ENCODE peak calls at places on chromosomes 7 and 10, in seven cellular contexts. One of them, this sample, is unnamed.

GRCh38 chr7:117751775-117752174 is 121.5 kb downstream of the CTTNBP2 start:
- DNase-seq in mesenchymal stem cell: no peak
- DNase-seq in endodermal cell: no peak
- DNase-seq in mesendoderm: no peak
- DNase-seq in cardiac muscle cell: no peak
- DNase-seq in thoracic aorta: no peak
- DNase-seq in OCI-LY7: no peak
- DNase-seq in this sample: no peak

GRCh38 chr10:80090120-80090519 is 11.7 kb downstream of the TMEM254 start:
- DNase-seq in mesenchymal stem cell: no peak
- DNase-seq in endodermal cell: no peak
- DNase-seq in mesendoderm: no peak
- DNase-seq in cardiac muscle cell: no peak
- DNase-seq in thoracic aorta: no peak
- DNase-seq in OCI-LY7: no peak
- DNase-seq in this sample: no peak

GRCh38 chr7:157165987-157166386 is 27.3 kb downstream of the UBE3C start:
- DNase-seq in mesenchymal stem cell: no peak
- DNase-seq in endodermal cell: no peak
- DNase-seq in mesendoderm: no peak
- DNase-seq in cardiac muscle cell: no peak
- DNase-seq in thoracic aorta: no peak
- DNase-seq in OCI-LY7: peak; percentile 8
- DNase-seq in this sample: no peak

GRCh38 chr7:106372121-106372520 is 87.3 kb upstream of the NAMPT start:
- DNase-seq in mesenchymal stem cell: no peak
- DNase-seq in endodermal cell: no peak
- DNase-seq in mesendoderm: no peak
- DNase-seq in cardiac muscle cell: no peak
- DNase-seq in thoracic aorta: no peak
- DNase-seq in OCI-LY7: no peak
- DNase-seq in this sample: no peak

GRCh38 chr7:46909601-46910051 is 672.3 kb downstream of the TNS3 start:
- DNase-seq in mesenchymal stem cell: peak; percentile 73
- DNase-seq in endodermal cell: no peak
- DNase-seq in mesendoderm: no peak
- DNase-seq in cardiac muscle cell: peak; percentile 61
- DNase-seq in thoracic aorta: no peak
- DNase-seq in OCI-LY7: no peak
- DNase-seq in this sample: no peak

GRCh38 chr7:1571261-1571650 is 1.4 kb upstream of the PSMG3 start:
- DNase-seq in mesenchymal stem cell: peak; percentile 87
- DNase-seq in endodermal cell: no peak
- DNase-seq in mesendoderm: no peak
- DNase-seq in cardiac muscle cell: peak; percentile 80
- DNase-seq in thoracic aorta: no peak
- DNase-seq in OCI-LY7: no peak
- DNase-seq in this sample: no peak

GRCh38 chr7:706721-707120 is 19.8 kb upstream of the DNAAF5 start:
- DNase-seq in mesenchymal stem cell: no peak
- DNase-seq in endodermal cell: no peak
- DNase-seq in mesendoderm: no peak
- DNase-seq in cardiac muscle cell: no peak
- DNase-seq in thoracic aorta: no peak
- DNase-seq in OCI-LY7: no peak
- DNase-seq in this sample: peak; percentile 5

GRCh38 chr7:118085000-118085399 is 99.0 kb upstream of the LSM8 start:
- DNase-seq in mesenchymal stem cell: no peak
- DNase-seq in endodermal cell: no peak
- DNase-seq in mesendoderm: peak; percentile 8
- DNase-seq in cardiac muscle cell: no peak
- DNase-seq in thoracic aorta: no peak
- DNase-seq in OCI-LY7: no peak
- DNase-seq in this sample: no peak

GRCh38 chr7:107025449-107026103 is 18.9 kb upstream of the PRKAR2B start:
- DNase-seq in mesenchymal stem cell: peak; percentile 75
- DNase-seq in endodermal cell: no peak
- DNase-seq in mesendoderm: peak; percentile 10
- DNase-seq in cardiac muscle cell: peak; percentile 53
- DNase-seq in thoracic aorta: no peak
- DNase-seq in OCI-LY7: no peak
- DNase-seq in this sample: no peak

GRCh38 chr10:46033602-46034011 is 3.2 kb upstream of the NCOA4 start:
- DNase-seq in mesenchymal stem cell: peak; percentile 90
- DNase-seq in endodermal cell: no peak
- DNase-seq in mesendoderm: peak; percentile 48
- DNase-seq in cardiac muscle cell: peak; percentile 88
- DNase-seq in thoracic aorta: no peak
- DNase-seq in OCI-LY7: no peak
- DNase-seq in this sample: no peak

GRCh38 chr7:143910473-143911248 is 8.7 kb upstream of the TCAF1 start:
- DNase-seq in mesenchymal stem cell: peak; percentile 49
- DNase-seq in endodermal cell: no peak
- DNase-seq in mesendoderm: no peak
- DNase-seq in cardiac muscle cell: no peak
- DNase-seq in thoracic aorta: no peak
- DNase-seq in OCI-LY7: no peak
- DNase-seq in this sample: no peak

GRCh38 chr10:29862926-29863614 is 196.3 kb downstream of the JCAD start:
- DNase-seq in mesenchymal stem cell: peak; percentile 59
- DNase-seq in endodermal cell: no peak
- DNase-seq in mesendoderm: no peak
- DNase-seq in cardiac muscle cell: no peak
- DNase-seq in thoracic aorta: no peak
- DNase-seq in OCI-LY7: no peak
- DNase-seq in this sample: no peak

GRCh38 chr7:92448185-92448747 is 984 bp downstream of the GATAD1 start:
- DNase-seq in mesenchymal stem cell: peak; percentile 80
- DNase-seq in endodermal cell: peak; percentile 72
- DNase-seq in mesendoderm: peak; percentile 57
- DNase-seq in cardiac muscle cell: peak; percentile 66
- DNase-seq in thoracic aorta: peak; percentile 8
- DNase-seq in OCI-LY7: peak; percentile 70
- DNase-seq in this sample: peak; percentile 65

GRCh38 chr10:102935510-102935909 is 17.4 kb downstream of the CNNM2 start:
- DNase-seq in mesenchymal stem cell: no peak
- DNase-seq in endodermal cell: no peak
- DNase-seq in mesendoderm: no peak
- DNase-seq in cardiac muscle cell: no peak
- DNase-seq in thoracic aorta: no peak
- DNase-seq in OCI-LY7: no peak
- DNase-seq in this sample: no peak

GRCh38 chr10:61899045-61899444 is 2.5 kb upstream of the ARID5B start:
- DNase-seq in mesenchymal stem cell: peak; percentile 76
- DNase-seq in endodermal cell: no peak
- DNase-seq in mesendoderm: no peak
- DNase-seq in cardiac muscle cell: peak; percentile 60
- DNase-seq in thoracic aorta: no peak
- DNase-seq in OCI-LY7: peak; percentile 50
- DNase-seq in this sample: no peak

GRCh38 chr7:79199961-79200360 is 253.5 kb downstream of the MAGI2 start:
- DNase-seq in mesenchymal stem cell: no peak
- DNase-seq in endodermal cell: no peak
- DNase-seq in mesendoderm: no peak
- DNase-seq in cardiac muscle cell: no peak
- DNase-seq in thoracic aorta: no peak
- DNase-seq in OCI-LY7: no peak
- DNase-seq in this sample: no peak

GRCh38 chr7:2444476-2444875 is 31.7 kb downstream of the GRIFIN start:
- DNase-seq in mesenchymal stem cell: peak; percentile 71
- DNase-seq in endodermal cell: no peak
- DNase-seq in mesendoderm: no peak
- DNase-seq in cardiac muscle cell: peak; percentile 70
- DNase-seq in thoracic aorta: no peak
- DNase-seq in OCI-LY7: no peak
- DNase-seq in this sample: no peak

GRCh38 chr10:86363184-86363832 is 3.3 kb downstream of the GRID1 start:
- DNase-seq in mesenchymal stem cell: peak; percentile 26
- DNase-seq in endodermal cell: peak; percentile 92
- DNase-seq in mesendoderm: peak; percentile 83
- DNase-seq in cardiac muscle cell: peak; percentile 27
- DNase-seq in thoracic aorta: no peak
- DNase-seq in OCI-LY7: no peak
- DNase-seq in this sample: no peak

GRCh38 chr7:150400779-150401423 is 21.8 kb downstream of the ZNF775 start:
- DNase-seq in mesenchymal stem cell: no peak
- DNase-seq in endodermal cell: peak; percentile 54
- DNase-seq in mesendoderm: peak; percentile 57
- DNase-seq in cardiac muscle cell: no peak
- DNase-seq in thoracic aorta: no peak
- DNase-seq in OCI-LY7: no peak
- DNase-seq in this sample: no peak

GRCh38 chr7:94908204-94909022 is 1.0 kb downstream of the PPP1R9A start:
- DNase-seq in mesenchymal stem cell: peak; percentile 32
- DNase-seq in endodermal cell: peak; percentile 88
- DNase-seq in mesendoderm: peak; percentile 77
- DNase-seq in cardiac muscle cell: peak; percentile 32
- DNase-seq in thoracic aorta: no peak
- DNase-seq in OCI-LY7: no peak
- DNase-seq in this sample: peak; percentile 61
- H3K4me1 ChIP-seq in mesenchymal stem cell: peaks cover 4% of the 10 kb centered on the region
- H3K4me1 ChIP-seq in endodermal cell: peaks cover 9% of the 10 kb centered on the region
- H3K4me1 ChIP-seq in mesendoderm: peaks cover 4% of the 10 kb centered on the region
- H3K4me1 ChIP-seq in cardiac muscle cell: peaks cover 21% of the 10 kb centered on the region
- H3K4me1 ChIP-seq in thoracic aorta: no peaks in the 10 kb centered on the region
- H3K4me1 ChIP-seq in OCI-LY7: no peaks in the 10 kb centered on the region
- H3K4me1 ChIP-seq in this sample: peaks cover 3% of the 10 kb centered on the region

GRCh38 chr10:77118603-77119282 is 518.9 kb downstream of the KCNMA1 start:
- DNase-seq in mesenchymal stem cell: no peak
- DNase-seq in endodermal cell: peak; percentile 50
- DNase-seq in mesendoderm: no peak
- DNase-seq in cardiac muscle cell: no peak
- DNase-seq in thoracic aorta: no peak
- DNase-seq in OCI-LY7: no peak
- DNase-seq in this sample: no peak
- H3K4me1 ChIP-seq in mesenchymal stem cell: peaks cover 1% of the 10 kb centered on the region
- H3K4me1 ChIP-seq in endodermal cell: no peaks in the 10 kb centered on the region
- H3K4me1 ChIP-seq in mesendoderm: no peaks in the 10 kb centered on the region
- H3K4me1 ChIP-seq in cardiac muscle cell: no peaks in the 10 kb centered on the region
- H3K4me1 ChIP-seq in thoracic aorta: no peaks in the 10 kb centered on the region
- H3K4me1 ChIP-seq in OCI-LY7: no peaks in the 10 kb centered on the region
- H3K4me1 ChIP-seq in this sample: no peaks in the 10 kb centered on the region

GRCh38 chr10:78906734-78907385 is 161.9 kb upstream of the ZMIZ1 start:
- DNase-seq in mesenchymal stem cell: no peak
- DNase-seq in endodermal cell: peak; percentile 36
- DNase-seq in mesendoderm: no peak
- DNase-seq in cardiac muscle cell: no peak
- DNase-seq in thoracic aorta: no peak
- DNase-seq in OCI-LY7: no peak
- DNase-seq in this sample: no peak
- H3K4me1 ChIP-seq in mesenchymal stem cell: peaks cover 13% of the 10 kb centered on the region
- H3K4me1 ChIP-seq in endodermal cell: no peaks in the 10 kb centered on the region
- H3K4me1 ChIP-seq in mesendoderm: no peaks in the 10 kb centered on the region
- H3K4me1 ChIP-seq in cardiac muscle cell: no peaks in the 10 kb centered on the region
- H3K4me1 ChIP-seq in thoracic aorta: no peaks in the 10 kb centered on the region
- H3K4me1 ChIP-seq in OCI-LY7: no peaks in the 10 kb centered on the region
- H3K4me1 ChIP-seq in this sample: no peaks in the 10 kb centered on the region

GRCh38 chr10:77904110-77904860 is 22.3 kb downstream of the DLG5 start:
- DNase-seq in mesenchymal stem cell: no peak
- DNase-seq in endodermal cell: no peak
- DNase-seq in mesendoderm: no peak
- DNase-seq in cardiac muscle cell: no peak
- DNase-seq in thoracic aorta: no peak
- DNase-seq in OCI-LY7: no peak
- DNase-seq in this sample: no peak
- H3K4me1 ChIP-seq in mesenchymal stem cell: peaks cover 9% of the 10 kb centered on the region
- H3K4me1 ChIP-seq in endodermal cell: peaks cover 9% of the 10 kb centered on the region
- H3K4me1 ChIP-seq in mesendoderm: peaks cover 5% of the 10 kb centered on the region
- H3K4me1 ChIP-seq in cardiac muscle cell: peaks cover 6% of the 10 kb centered on the region
- H3K4me1 ChIP-seq in thoracic aorta: peaks cover 12% of the 10 kb centered on the region
- H3K4me1 ChIP-seq in OCI-LY7: no peaks in the 10 kb centered on the region
- H3K4me1 ChIP-seq in this sample: peaks cover 19% of the 10 kb centered on the region

GRCh38 chr10:44983895-44984278 is 5.3 kb upstream of the DEPP1 start:
- DNase-seq in mesenchymal stem cell: no peak
- DNase-seq in endodermal cell: peak; percentile 37
- DNase-seq in mesendoderm: no peak
- DNase-seq in cardiac muscle cell: no peak
- DNase-seq in thoracic aorta: no peak
- DNase-seq in OCI-LY7: no peak
- DNase-seq in this sample: no peak
- H3K4me1 ChIP-seq in mesenchymal stem cell: peaks cover 42% of the 10 kb centered on the region
- H3K4me1 ChIP-seq in endodermal cell: peaks cover 7% of the 10 kb centered on the region
- H3K4me1 ChIP-seq in mesendoderm: peaks cover 8% of the 10 kb centered on the region
- H3K4me1 ChIP-seq in cardiac muscle cell: peaks cover 45% of the 10 kb centered on the region
- H3K4me1 ChIP-seq in thoracic aorta: peaks cover 77% of the 10 kb centered on the region
- H3K4me1 ChIP-seq in OCI-LY7: no peaks in the 10 kb centered on the region
- H3K4me1 ChIP-seq in this sample: peaks cover 49% of the 10 kb centered on the region

DNA sequence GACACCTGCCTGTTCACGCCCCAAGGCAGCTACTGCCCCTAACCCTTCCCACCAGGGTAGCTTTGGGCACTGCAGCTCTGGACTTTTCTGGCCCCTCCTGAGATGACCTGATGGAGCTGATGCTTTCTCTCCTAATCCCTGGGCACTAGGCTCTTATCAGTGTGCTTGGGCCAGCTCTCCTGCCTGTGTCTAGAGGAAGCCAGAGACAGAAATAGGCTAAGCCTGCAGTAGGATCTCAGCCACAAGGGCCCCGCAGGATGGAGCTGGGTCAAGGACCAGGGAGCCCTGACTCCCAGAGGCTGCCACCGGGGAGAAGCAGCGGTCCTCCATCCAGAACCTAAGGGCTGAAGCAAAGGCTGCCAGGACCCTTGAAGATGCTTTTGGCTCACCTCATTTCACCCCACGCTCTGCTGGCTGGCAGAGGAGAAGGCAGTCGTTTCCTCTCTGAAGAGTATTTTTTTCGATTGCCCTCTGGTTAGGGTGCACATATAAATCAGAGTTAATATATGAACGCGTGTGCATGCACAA is 580.8 kb downstream of the GALNT17 start:
- DNase-seq in mesenchymal stem cell: no peak
- DNase-seq in endodermal cell: no peak
- DNase-seq in mesendoderm: no peak
- DNase-seq in cardiac muscle cell: no peak
- DNase-seq in thoracic aorta: no peak
- DNase-seq in OCI-LY7: no peak
- DNase-seq in this sample: no peak
- H3K4me1 ChIP-seq in mesenchymal stem cell: no peaks in the 10 kb centered on the region
- H3K4me1 ChIP-seq in endodermal cell: no peaks in the 10 kb centered on the region
- H3K4me1 ChIP-seq in mesendoderm: no peaks in the 10 kb centered on the region
- H3K4me1 ChIP-seq in cardiac muscle cell: peaks cover 9% of the 10 kb centered on the region
- H3K4me1 ChIP-seq in thoracic aorta: no peaks in the 10 kb centered on the region
- H3K4me1 ChIP-seq in OCI-LY7: no peaks in the 10 kb centered on the region
- H3K4me1 ChIP-seq in this sample: no peaks in the 10 kb centered on the region